ENCODE peak calls at places on chromosomes 12 and 14, in five cellular contexts. T is SW480; J is GM23248; G is activated CD4-positive, alpha-beta T cell treated with anti-CD3 and anti-CD28 coated beads for 24 hours; R is adrenal gland. K is an unnamed sample.

GRCh38 chr12:45369065-45369464 is 153.2 kb downstream of the ANO6 start:
- DNase-seq in J (peak), R (no peak), T (no peak), G (no peak), K (peak)

GRCh38 chr14:22518073-22518472 is 71.0 kb downstream of the DAD1 start:
- DNase-seq in R (no peak), T (no peak), J (no peak), G (no peak), K (no peak)

GRCh38 chr14:69651653-69652052 is 40.3 kb downstream of the SUSD6 start:
- DNase-seq in T (peak), R (no peak), J (peak), G (no peak), K (no peak)

GRCh38 chr12:125089083-125089482 is 23.8 kb downstream of the AACS start:
- DNase-seq in R (no peak), G (no peak), T (no peak), J (no peak), K (no peak)

GRCh38 chr14:83473846-83474245 is 1940.2 kb upstream of the SEL1L start:
- DNase-seq in J (peak), T (no peak), G (no peak), R (no peak), K (peak)

GRCh38 chr12:32501835-32502333 is 102.5 kb downstream of the FGD4 start:
- DNase-seq in G (no peak), J (peak), T (peak), R (peak), K (peak)

GRCh38 chr14:106489112-106489881 is 962.9 kb downstream of the TMEM121 start:
- DNase-seq in G (no peak), J (no peak), R (no peak), T (no peak), K (no peak)

GRCh38 chr14:103067231-103067954 is 10.0 kb upstream of the CDC42BPB start:
- DNase-seq in J (peak), T (peak), G (no peak), R (peak), K (no peak)

GRCh38 chr12:112844814-112845565 is 53.4 kb downstream of the RPH3A start:
- DNase-seq in J (no peak), G (no peak), T (no peak), R (no peak), K (no peak)

K was measured in iris pigment epithelial cell.